ENCODE peak calls at places on chromosomes 16 and 17, in ten cellular contexts. W is PC-9; B is thyroid gland; I is H1; U is cardiac muscle cell; H is CD4-positive, alpha-beta T cell; X is K562; Z is thoracic aorta; M is pancreas; K is esophagus squamous epithelium. T is an unnamed sample.

GRCh38 chr16:54284319-54284930 is 2.2 kb downstream of the IRX3 start:
- DNase-seq in W (no peak), B (peak; percentile 53), I (peak; percentile 66), U (peak; percentile 34), H (no peak), X (no peak), Z (no peak), M (peak; percentile 40), K (no peak), T (no peak)

GRCh38 chr16:54070944-54071343 is 215.6 kb downstream of the IRX3 start:
- DNase-seq in W (no peak), B (no peak), I (no peak), U (no peak), H (no peak), X (no peak), Z (no peak), M (no peak), K (no peak), T (no peak)

GRCh38 chr16:66899945-66900688 is 18.6 kb downstream of the CDH16 start:
- DNase-seq in W (peak; percentile 66), B (peak; percentile 93), I (no peak), U (peak; percentile 89), H (no peak), X (peak; percentile 85), Z (peak; percentile 76), M (peak; percentile 94), K (no peak), T (peak; percentile 81)

GRCh38 chr16:20897253-20897896 is 2.8 kb downstream of the DCUN1D3 start:
- DNase-seq in W (no peak), B (no peak), I (no peak), U (no peak), H (no peak), X (no peak), Z (no peak), M (no peak), K (no peak), T (no peak)

GRCh38 chr17:76080207-76080933 is 1.4 kb downstream of the ZACN start:
- DNase-seq in W (no peak), B (no peak), I (peak; percentile 72), U (peak; percentile 64), H (no peak), X (no peak), Z (no peak), M (no peak), K (no peak), T (no peak)

GRCh38 chr16:67977469-67978227 is 2.7 kb downstream of the DPEP3 start:
- DNase-seq in W (no peak), B (no peak), I (no peak), U (no peak), H (no peak), X (no peak), Z (no peak), M (no peak), K (no peak), T (no peak)

GRCh38 chr17:79940381-79941087 is 95.1 kb downstream of the TBC1D16 start:
- DNase-seq in W (no peak), B (no peak), I (no peak), U (no peak), H (no peak), X (no peak), Z (no peak), M (peak; percentile 22), K (no peak), T (no peak)

GRCh38 chr17:47697948-47698711 is 4.2 kb downstream of the TBKBP1 start:
- DNase-seq in W (no peak), B (no peak), I (no peak), U (no peak), H (no peak), X (no peak), Z (no peak), M (no peak), K (no peak), T (no peak)

GRCh38 chr16:87806246-87806607 is 40.4 kb upstream of the KLHDC4 start:
- DNase-seq in W (peak; percentile 65), B (no peak), I (no peak), U (no peak), H (no peak), X (peak; percentile 32), Z (no peak), M (no peak), K (no peak), T (no peak)

DNA sequence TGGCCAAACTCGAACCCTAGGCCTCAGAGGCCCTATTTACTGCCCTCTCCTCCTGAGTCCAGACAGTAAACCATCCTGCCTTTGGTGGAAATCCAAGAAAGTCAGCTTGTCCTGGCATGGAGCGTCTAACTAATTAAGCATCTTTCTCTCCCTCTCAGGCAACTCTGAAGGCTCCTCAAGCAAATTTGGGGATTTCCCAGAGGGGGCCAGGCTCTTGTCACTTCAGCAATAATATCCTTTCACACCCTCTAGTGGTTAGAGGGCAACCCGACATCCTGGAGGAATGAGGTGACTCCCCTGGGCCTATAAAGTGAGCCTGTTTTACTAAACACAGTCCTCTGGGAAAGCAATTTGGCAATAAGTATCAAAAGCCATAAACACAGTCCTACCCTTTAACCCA is 60.4 kb downstream of the NOG start:
- DNase-seq in W (peak; percentile 75), B (peak; percentile 23), I (no peak), U (peak; percentile 77), H (peak; percentile 54), X (peak; percentile 39), Z (no peak), M (no peak), K (no peak), T (peak; percentile 27)
- TF ChIP-seq CTCF in W (peak; percentile 90), B (peak; percentile 20), I (peak; percentile 65), U (peak; percentile 42), H (peak; percentile 62), X (peak; percentile 34), Z (no peak), M (no peak), K (peak; percentile 44), T (no peak)

GRCh38 chr17:17492562-17492961 is 3.6 kb downstream of the RASD1 start:
- DNase-seq in W (no peak), B (no peak), I (no peak), U (no peak), H (no peak), X (no peak), Z (no peak), M (no peak), K (no peak), T (no peak)

GRCh38 chr17:17491546-17491988 is 4.6 kb downstream of the RASD1 start:
- DNase-seq in W (no peak), B (no peak), I (no peak), U (no peak), H (no peak), X (no peak), Z (no peak), M (peak; percentile 17), K (no peak), T (no peak)

GRCh38 chr17:17493249-17493985 is 2.8 kb downstream of the RASD1 start:
- DNase-seq in W (no peak), B (peak; percentile 63), I (peak; percentile 54), U (no peak), H (no peak), X (no peak), Z (no peak), M (peak; percentile 19), K (no peak), T (peak; percentile 62)

GRCh38 chr17:17491031-17491471 is 5.1 kb downstream of the RASD1 start:
- DNase-seq in W (no peak), B (no peak), I (no peak), U (no peak), H (no peak), X (no peak), Z (no peak), M (no peak), K (no peak), T (no peak)

DNA sequence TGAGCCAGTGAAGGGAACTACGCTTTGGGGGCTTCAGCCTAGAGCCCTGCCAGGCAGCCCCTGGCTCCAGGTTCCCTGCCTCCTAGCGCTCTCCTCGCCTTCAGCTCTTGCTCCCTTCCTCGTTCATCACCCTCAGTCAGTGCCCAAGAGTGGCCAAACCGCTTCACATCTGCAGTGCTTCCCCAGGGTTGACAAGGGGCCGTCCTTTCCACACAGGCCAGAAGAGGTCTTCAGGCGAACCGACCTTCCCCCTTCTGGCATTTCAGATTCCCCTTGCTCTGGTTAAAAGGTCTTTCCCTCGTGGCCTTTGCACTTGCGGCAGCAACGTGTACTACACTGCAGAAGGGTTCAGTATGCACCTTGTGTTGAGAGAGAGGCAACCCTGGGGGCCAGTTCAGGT is 4.1 kb downstream of the RASD1 start:
- DNase-seq in W (no peak), B (no peak), I (no peak), U (no peak), H (no peak), X (no peak), Z (no peak), M (no peak), K (no peak), T (no peak)
- H3K27ac ChIP-seq in W (no peak overlapping the region), B (no peak overlapping the region), I (no peak overlapping the region), U (no peak overlapping the region), H (no peak overlapping the region), X (no peak overlapping the region), Z (no peak overlapping the region), M (no peak overlapping the region), K (no peak overlapping the region), T (no peak overlapping the region)

DNA sequence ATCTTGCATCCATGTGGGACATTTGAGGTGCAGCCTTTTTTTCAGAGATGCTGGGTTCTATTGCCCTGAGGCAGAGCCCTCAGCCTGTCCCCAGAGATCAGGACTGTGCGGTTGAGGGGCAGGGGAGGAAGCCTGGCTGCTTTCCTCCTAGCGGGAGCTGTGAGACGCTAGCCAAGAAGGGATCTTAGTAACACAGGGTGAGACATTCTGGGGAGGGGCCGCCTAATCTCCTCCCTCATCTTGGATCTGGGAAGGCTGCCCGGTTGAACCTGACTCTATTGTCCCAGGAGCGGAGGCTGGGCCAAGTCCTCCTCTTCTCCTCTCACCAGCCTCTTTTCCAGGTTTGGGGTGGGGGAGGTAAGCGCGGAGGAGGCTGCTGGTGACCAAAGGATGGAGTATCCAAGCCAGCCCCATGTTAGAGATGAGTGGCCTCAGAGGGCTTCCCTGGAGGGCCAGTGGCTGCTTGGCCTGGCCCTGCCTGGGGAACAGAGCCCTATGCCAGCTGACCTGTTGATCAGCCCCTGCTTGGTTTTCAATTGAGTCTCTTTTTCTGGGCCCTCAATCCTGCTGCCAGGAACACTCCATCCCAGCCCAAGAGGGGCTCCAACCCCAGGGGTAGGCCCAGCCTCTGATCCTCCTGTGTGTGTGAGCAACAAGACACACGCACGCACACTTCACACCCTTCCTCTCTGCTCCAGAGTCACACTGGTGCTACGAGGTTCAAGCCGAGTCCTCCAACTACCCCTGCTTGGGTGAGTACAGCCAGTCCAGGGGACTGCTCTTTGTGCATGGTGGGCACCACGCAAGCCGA is 5.0 kb downstream of the CA4 start:
- DNase-seq in W (no peak), B (no peak), I (no peak), U (no peak), H (no peak), X (no peak), Z (no peak), M (no peak), K (no peak), T (no peak)
- TF ChIP-seq CTCF in W (no peak), B (no peak), I (no peak), U (no peak), H (no peak), X (no peak), Z (no peak), M (no peak), K (no peak), T (no peak)

DNA sequence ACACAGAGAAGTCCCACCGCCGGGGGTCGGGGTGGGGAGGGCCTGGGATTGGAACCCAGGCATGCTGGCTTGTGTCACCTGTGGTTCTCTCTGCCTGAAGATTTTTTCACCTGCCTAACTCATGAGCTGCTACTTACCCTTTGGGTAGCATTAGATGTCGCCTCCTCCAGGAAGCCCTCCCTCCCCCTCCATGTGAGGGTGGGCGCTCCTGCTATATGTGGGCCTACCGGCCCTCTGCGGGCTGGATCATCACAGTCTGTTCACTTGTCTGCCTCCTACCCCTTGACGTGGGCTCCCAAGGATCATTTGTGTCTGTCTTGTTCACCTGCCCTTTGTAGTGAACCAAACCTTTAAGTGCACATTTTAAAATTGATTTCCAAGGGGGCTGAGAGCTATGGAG is 106.8 kb downstream of the SEC14L1 start:
- DNase-seq in W (no peak), B (no peak), I (no peak), U (no peak), H (no peak), X (no peak), Z (no peak), M (no peak), K (no peak), T (no peak)
- H3K27ac ChIP-seq in W (no peak overlapping the region), B (no peak overlapping the region), I (no peak overlapping the region), U (no peak overlapping the region), H (no peak overlapping the region), X (no peak overlapping the region), Z (no peak overlapping the region), M (no peak overlapping the region), K (no peak overlapping the region), T (no peak overlapping the region)

T was measured in testis.